ENCODE peak calls at places on chromosomes 4 and X, in seven cellular contexts. G is NCI-H2171 treated with DMSO at 0.1 percent for 48 hours; O is CD4-positive, alpha-beta T cell; N is stimulated activated CD4-positive, alpha-beta T cell treated with anti-CD3 and anti-CD28 coated beads, TNF-alpha, amount 100 ng/mL, for 48 hours; F is islet precursor cell; I is naive thymus-derived CD4-positive, alpha-beta T cell; P is hepatocyte. W is an unnamed sample.

GRCh38 chr4:78481180-78481579 is 70.4 kb upstream of the ANXA3 start:
- DNase-seq in G (no peak), O (no peak), N (no peak), F (peak), I (no peak), P (no peak), W (peak)

GRCh38 chr4:6868386-6868785 is 41.2 kb upstream of the TBC1D14 start:
- DNase-seq in G (no peak), O (no peak), N (no peak), F (no peak), I (no peak), P (no peak), W (no peak)

GRCh38 chr4:76595435-76595834 is 160.4 kb downstream of the SHROOM3 start:
- DNase-seq in G (no peak), O (no peak), N (no peak), F (no peak), I (no peak), P (no peak), W (no peak)

GRCh38 chr4:67456577-67457196 is 88.6 kb downstream of the CENPC start:
- DNase-seq in G (no peak), O (no peak), N (no peak), F (no peak), I (no peak), P (no peak), W (no peak)

GRCh38 chr4:83285022-83285387 is 407 bp upstream of the COQ2 start:
- DNase-seq in G (no peak), O (peak), N (peak), F (no peak), I (no peak), P (peak), W (peak)

GRCh38 chr4:26753642-26754041 is 107.0 kb upstream of the STIM2 start:
- DNase-seq in G (peak), O (no peak), N (no peak), F (no peak), I (no peak), P (peak), W (peak)

GRCh38 chr4:52657630-52658501 is 1.2 kb downstream of the USP46 start:
- DNase-seq in G (peak), O (no peak), N (no peak), F (peak), I (no peak), P (peak), W (peak)

GRCh38 chr4:28774344-28774743 is 1913.7 kb downstream of the STIM2 start:
- DNase-seq in G (no peak), O (no peak), N (no peak), F (no peak), I (no peak), P (no peak), W (no peak)

GRCh38 chr4:110085131-110085530 is 113.3 kb downstream of the ELOVL6 start:
- DNase-seq in G (no peak), O (no peak), N (no peak), F (no peak), I (peak), P (peak), W (peak)

GRCh38 chr4:2800691-2801596 is 8.1 kb downstream of the SH3BP2 start:
- DNase-seq in G (no peak), O (no peak), N (no peak), F (peak), I (no peak), P (peak), W (no peak)

GRCh38 chrX:139077303-139078131 is 366.0 kb upstream of the FGF13 start:
- DNase-seq in G (no peak), O (no peak), N (no peak), F (no peak), I (no peak), P (peak), W (peak)

GRCh38 chrX:130952266-130953043 is 49.4 kb upstream of the ENOX2 start:
- DNase-seq in G (no peak), O (no peak), N (no peak), F (no peak), I (no peak), P (no peak), W (no peak)

GRCh38 chr4:89111833-89112563 is 665 bp downstream of the TIGD2 start:
- DNase-seq in G (no peak), O (no peak), N (no peak), F (peak), I (no peak), P (peak), W (peak)

GRCh38 chr4:110854021-110854678 is 231.3 kb upstream of the PITX2 start:
- DNase-seq in G (peak), O (no peak), N (no peak), F (no peak), I (no peak), P (no peak), W (peak)

GRCh38 chrX:40087574-40088298 is 10.0 kb downstream of the BCOR start:
- DNase-seq in G (no peak), O (no peak), N (no peak), F (no peak), I (no peak), P (no peak), W (no peak)

W was measured in epithelial cell of esophagus.